ENCODE peak calls at places on chromosomes 11 and 22, in eight cellular contexts. One of them, this sample, is unnamed.

GRCh38 chr11:111367411-111368284 is 11.4 kb downstream of the POU2AF1 start:
- DNase-seq in NCI-H1930: no peak
- DNase-seq in CD8-positive, alpha-beta T cell: no peak
- DNase-seq in ascending aorta: no peak
- DNase-seq in EL: no peak
- DNase-seq in stimulated activated CD4-positive, alpha-beta T cell treated with anti-CD3 and anti-CD28 coated beads, Interleukin-1b, Interleukin-23, amount 100 ng/mL, for 1 hour: no peak
- DNase-seq in A549: no peak
- DNase-seq in coronary artery: no peak
- DNase-seq in this sample: no peak

GRCh38 chr11:15379483-15379882 is 264.8 kb downstream of the INSC start:
- DNase-seq in NCI-H1930: no peak
- DNase-seq in A549: no peak
- DNase-seq in coronary artery: no peak
- DNase-seq in stimulated activated CD4-positive, alpha-beta T cell treated with anti-CD3 and anti-CD28 coated beads, Interleukin-1b, Interleukin-23, amount 100 ng/mL, for 1 hour: no peak
- DNase-seq in CD8-positive, alpha-beta T cell: no peak
- DNase-seq in EL: no peak
- DNase-seq in ascending aorta: no peak
- DNase-seq in this sample: no peak

GRCh38 chr11:124441081-124441480 is 4.4 kb downstream of the OR8B8 start:
- DNase-seq in A549: no peak
- DNase-seq in EL: no peak
- DNase-seq in ascending aorta: no peak
- DNase-seq in CD8-positive, alpha-beta T cell: no peak
- DNase-seq in coronary artery: no peak
- DNase-seq in stimulated activated CD4-positive, alpha-beta T cell treated with anti-CD3 and anti-CD28 coated beads, Interleukin-1b, Interleukin-23, amount 100 ng/mL, for 1 hour: no peak
- DNase-seq in NCI-H1930: no peak
- DNase-seq in this sample: no peak

GRCh38 chr11:128195756-128196155 is 391.6 kb downstream of the ETS1 start:
- DNase-seq in coronary artery: no peak
- DNase-seq in CD8-positive, alpha-beta T cell: no peak
- DNase-seq in A549: no peak
- DNase-seq in ascending aorta: no peak
- DNase-seq in stimulated activated CD4-positive, alpha-beta T cell treated with anti-CD3 and anti-CD28 coated beads, Interleukin-1b, Interleukin-23, amount 100 ng/mL, for 1 hour: no peak
- DNase-seq in EL: no peak
- DNase-seq in NCI-H1930: no peak
- DNase-seq in this sample: no peak

GRCh38 chr11:43832536-43832935 is 48.1 kb upstream of the ALKBH3 start:
- DNase-seq in NCI-H1930: no peak
- DNase-seq in CD8-positive, alpha-beta T cell: no peak
- DNase-seq in ascending aorta: no peak
- DNase-seq in coronary artery: no peak
- DNase-seq in stimulated activated CD4-positive, alpha-beta T cell treated with anti-CD3 and anti-CD28 coated beads, Interleukin-1b, Interleukin-23, amount 100 ng/mL, for 1 hour: no peak
- DNase-seq in A549: no peak
- DNase-seq in EL: no peak
- DNase-seq in this sample: peak; percentile 0

GRCh38 chr22:49458708-49459099 is 369.0 kb downstream of the BRD1 start:
- DNase-seq in CD8-positive, alpha-beta T cell: no peak
- DNase-seq in A549: no peak
- DNase-seq in coronary artery: no peak
- DNase-seq in ascending aorta: no peak
- DNase-seq in stimulated activated CD4-positive, alpha-beta T cell treated with anti-CD3 and anti-CD28 coated beads, Interleukin-1b, Interleukin-23, amount 100 ng/mL, for 1 hour: no peak
- DNase-seq in NCI-H1930: no peak
- DNase-seq in EL: no peak
- DNase-seq in this sample: no peak

GRCh38 chr22:29463487-29464088 is 16.4 kb upstream of the NEFH start:
- DNase-seq in stimulated activated CD4-positive, alpha-beta T cell treated with anti-CD3 and anti-CD28 coated beads, Interleukin-1b, Interleukin-23, amount 100 ng/mL, for 1 hour: no peak
- DNase-seq in ascending aorta: no peak
- DNase-seq in A549: no peak
- DNase-seq in NCI-H1930: no peak
- DNase-seq in coronary artery: no peak
- DNase-seq in CD8-positive, alpha-beta T cell: no peak
- DNase-seq in EL: no peak
- DNase-seq in this sample: no peak

GRCh38 chr11:64130618-64131017 is 35.3 kb downstream of the MACROD1 start:
- DNase-seq in A549: no peak
- DNase-seq in stimulated activated CD4-positive, alpha-beta T cell treated with anti-CD3 and anti-CD28 coated beads, Interleukin-1b, Interleukin-23, amount 100 ng/mL, for 1 hour: no peak
- DNase-seq in CD8-positive, alpha-beta T cell: no peak
- DNase-seq in coronary artery: no peak
- DNase-seq in ascending aorta: no peak
- DNase-seq in EL: no peak
- DNase-seq in NCI-H1930: no peak
- DNase-seq in this sample: no peak

GRCh38 chr11:126413426-126413825 is 57.9 kb downstream of the ST3GAL4 start:
- DNase-seq in EL: no peak
- DNase-seq in CD8-positive, alpha-beta T cell: no peak
- DNase-seq in stimulated activated CD4-positive, alpha-beta T cell treated with anti-CD3 and anti-CD28 coated beads, Interleukin-1b, Interleukin-23, amount 100 ng/mL, for 1 hour: no peak
- DNase-seq in ascending aorta: no peak
- DNase-seq in coronary artery: no peak
- DNase-seq in A549: no peak
- DNase-seq in NCI-H1930: no peak
- DNase-seq in this sample: no peak

GRCh38 chr11:96167233-96167632 is 175.8 kb downstream of the MAML2 start:
- DNase-seq in ascending aorta: no peak
- DNase-seq in A549: no peak
- DNase-seq in stimulated activated CD4-positive, alpha-beta T cell treated with anti-CD3 and anti-CD28 coated beads, Interleukin-1b, Interleukin-23, amount 100 ng/mL, for 1 hour: no peak
- DNase-seq in coronary artery: no peak
- DNase-seq in EL: no peak
- DNase-seq in NCI-H1930: no peak
- DNase-seq in CD8-positive, alpha-beta T cell: no peak
- DNase-seq in this sample: no peak

GRCh38 chr22:36036167-36036624 is 7.6 kb upstream of the RBFOX2 start:
- DNase-seq in EL: no peak
- DNase-seq in ascending aorta: no peak
- DNase-seq in NCI-H1930: no peak
- DNase-seq in A549: no peak
- DNase-seq in coronary artery: no peak
- DNase-seq in stimulated activated CD4-positive, alpha-beta T cell treated with anti-CD3 and anti-CD28 coated beads, Interleukin-1b, Interleukin-23, amount 100 ng/mL, for 1 hour: no peak
- DNase-seq in CD8-positive, alpha-beta T cell: no peak
- DNase-seq in this sample: no peak

GRCh38 chr11:70860855-70861254 is 391.5 kb downstream of the SHANK2 start:
- DNase-seq in A549: no peak
- DNase-seq in EL: no peak
- DNase-seq in NCI-H1930: no peak
- DNase-seq in stimulated activated CD4-positive, alpha-beta T cell treated with anti-CD3 and anti-CD28 coated beads, Interleukin-1b, Interleukin-23, amount 100 ng/mL, for 1 hour: no peak
- DNase-seq in CD8-positive, alpha-beta T cell: no peak
- DNase-seq in coronary artery: no peak
- DNase-seq in ascending aorta: no peak
- DNase-seq in this sample: no peak

GRCh38 chr11:35076201-35077100 is 62.5 kb upstream of the CD44 start:
- DNase-seq in ascending aorta: no peak
- DNase-seq in NCI-H1930: no peak
- DNase-seq in coronary artery: no peak
- DNase-seq in EL: no peak
- DNase-seq in A549: no peak
- DNase-seq in stimulated activated CD4-positive, alpha-beta T cell treated with anti-CD3 and anti-CD28 coated beads, Interleukin-1b, Interleukin-23, amount 100 ng/mL, for 1 hour: no peak
- DNase-seq in CD8-positive, alpha-beta T cell: no peak
- DNase-seq in this sample: no peak

GRCh38 chr11:13897606-13898276 is 64.8 kb upstream of the SPON1 start:
- DNase-seq in coronary artery: no peak
- DNase-seq in A549: no peak
- DNase-seq in stimulated activated CD4-positive, alpha-beta T cell treated with anti-CD3 and anti-CD28 coated beads, Interleukin-1b, Interleukin-23, amount 100 ng/mL, for 1 hour: no peak
- DNase-seq in NCI-H1930: no peak
- DNase-seq in ascending aorta: no peak
- DNase-seq in EL: no peak
- DNase-seq in CD8-positive, alpha-beta T cell: no peak
- DNase-seq in this sample: no peak

GRCh38 chr11:132627981-132628380 is 904.3 kb downstream of the OPCML start:
- DNase-seq in CD8-positive, alpha-beta T cell: no peak
- DNase-seq in EL: no peak
- DNase-seq in ascending aorta: no peak
- DNase-seq in stimulated activated CD4-positive, alpha-beta T cell treated with anti-CD3 and anti-CD28 coated beads, Interleukin-1b, Interleukin-23, amount 100 ng/mL, for 1 hour: no peak
- DNase-seq in A549: no peak
- DNase-seq in coronary artery: no peak
- DNase-seq in NCI-H1930: no peak
- DNase-seq in this sample: no peak